ENCODE peak calls at places on chromosome 13, in ten cellular contexts. One of them, this sample, is unnamed.

GRCh38 chr13:45102136-45102802 is 18.0 kb upstream of the GTF2F2 start:
- DNase-seq in PC-3: no peak
- DNase-seq in ecto neural progenitor cell: no peak
- DNase-seq in stimulated activated CD4-positive, alpha-beta T cell treated with anti-CD3 and anti-CD28 coated beads, TNF-alpha, amount 100 ng/mL, for 24 hours: no peak
- DNase-seq in AG08396: no peak
- DNase-seq in WERI-Rb-1: no peak
- DNase-seq in AG04449: no peak
- DNase-seq in NCI-H2029 treated with DMSO at 0.1 percent for 48 hours: no peak
- DNase-seq in activated CD8-positive, alpha-beta T cell treated with anti-CD3 and anti-CD28 coated beads, Interleukin-2, amount 10 ng/mL, durations not matched to agents 7 days and 5 days: no peak
- DNase-seq in fibroblast of the aortic adventitia: no peak
- DNase-seq in this sample: peak; percentile 53

GRCh38 chr13:50518791-50519201 is 324.7 kb downstream of the DLEU7 start:
- DNase-seq in AG08396: peak; percentile 49
- DNase-seq in fibroblast of the aortic adventitia: no peak
- DNase-seq in NCI-H2029 treated with DMSO at 0.1 percent for 48 hours: no peak
- DNase-seq in AG04449: no peak
- DNase-seq in ecto neural progenitor cell: no peak
- DNase-seq in PC-3: no peak
- DNase-seq in WERI-Rb-1: no peak
- DNase-seq in activated CD8-positive, alpha-beta T cell treated with anti-CD3 and anti-CD28 coated beads, Interleukin-2, amount 10 ng/mL, durations not matched to agents 7 days and 5 days: no peak
- DNase-seq in stimulated activated CD4-positive, alpha-beta T cell treated with anti-CD3 and anti-CD28 coated beads, TNF-alpha, amount 100 ng/mL, for 24 hours: no peak
- DNase-seq in this sample: peak; percentile 36

GRCh38 chr13:109787135-109787954 is 962 bp upstream of the IRS2 start:
- DNase-seq in WERI-Rb-1: peak; percentile 69
- DNase-seq in NCI-H2029 treated with DMSO at 0.1 percent for 48 hours: peak; percentile 55
- DNase-seq in AG04449: no peak
- DNase-seq in stimulated activated CD4-positive, alpha-beta T cell treated with anti-CD3 and anti-CD28 coated beads, TNF-alpha, amount 100 ng/mL, for 24 hours: no peak
- DNase-seq in fibroblast of the aortic adventitia: no peak
- DNase-seq in AG08396: peak; percentile 67
- DNase-seq in ecto neural progenitor cell: peak; percentile 78
- DNase-seq in activated CD8-positive, alpha-beta T cell treated with anti-CD3 and anti-CD28 coated beads, Interleukin-2, amount 10 ng/mL, durations not matched to agents 7 days and 5 days: peak; percentile 36
- DNase-seq in PC-3: peak; percentile 22
- DNase-seq in this sample: no peak

GRCh38 chr13:57624565-57625435 is 6.7 kb upstream of the PCDH17 start:
- DNase-seq in AG04449: no peak
- DNase-seq in ecto neural progenitor cell: peak; percentile 55
- DNase-seq in AG08396: peak; percentile 34
- DNase-seq in WERI-Rb-1: no peak
- DNase-seq in PC-3: peak; percentile 64
- DNase-seq in stimulated activated CD4-positive, alpha-beta T cell treated with anti-CD3 and anti-CD28 coated beads, TNF-alpha, amount 100 ng/mL, for 24 hours: no peak
- DNase-seq in activated CD8-positive, alpha-beta T cell treated with anti-CD3 and anti-CD28 coated beads, Interleukin-2, amount 10 ng/mL, durations not matched to agents 7 days and 5 days: peak; percentile 26
- DNase-seq in NCI-H2029 treated with DMSO at 0.1 percent for 48 hours: peak; percentile 26
- DNase-seq in fibroblast of the aortic adventitia: peak; percentile 60
- DNase-seq in this sample: peak; percentile 82

GRCh38 chr13:93298741-93299140 is 72.1 kb downstream of the GPC6 start:
- DNase-seq in WERI-Rb-1: no peak
- DNase-seq in fibroblast of the aortic adventitia: no peak
- DNase-seq in PC-3: no peak
- DNase-seq in AG04449: no peak
- DNase-seq in ecto neural progenitor cell: no peak
- DNase-seq in activated CD8-positive, alpha-beta T cell treated with anti-CD3 and anti-CD28 coated beads, Interleukin-2, amount 10 ng/mL, durations not matched to agents 7 days and 5 days: no peak
- DNase-seq in NCI-H2029 treated with DMSO at 0.1 percent for 48 hours: no peak
- DNase-seq in stimulated activated CD4-positive, alpha-beta T cell treated with anti-CD3 and anti-CD28 coated beads, TNF-alpha, amount 100 ng/mL, for 24 hours: no peak
- DNase-seq in AG08396: no peak
- DNase-seq in this sample: no peak

GRCh38 chr13:53921473-53921872 is 892.9 kb downstream of the OLFM4 start:
- DNase-seq in AG04449: no peak
- DNase-seq in PC-3: no peak
- DNase-seq in NCI-H2029 treated with DMSO at 0.1 percent for 48 hours: no peak
- DNase-seq in WERI-Rb-1: no peak
- DNase-seq in fibroblast of the aortic adventitia: no peak
- DNase-seq in activated CD8-positive, alpha-beta T cell treated with anti-CD3 and anti-CD28 coated beads, Interleukin-2, amount 10 ng/mL, durations not matched to agents 7 days and 5 days: no peak
- DNase-seq in AG08396: no peak
- DNase-seq in ecto neural progenitor cell: no peak
- DNase-seq in stimulated activated CD4-positive, alpha-beta T cell treated with anti-CD3 and anti-CD28 coated beads, TNF-alpha, amount 100 ng/mL, for 24 hours: no peak
- DNase-seq in this sample: no peak

GRCh38 chr13:97141564-97142005 is 80.5 kb upstream of the MBNL2 start:
- DNase-seq in stimulated activated CD4-positive, alpha-beta T cell treated with anti-CD3 and anti-CD28 coated beads, TNF-alpha, amount 100 ng/mL, for 24 hours: no peak
- DNase-seq in AG08396: peak; percentile 83
- DNase-seq in fibroblast of the aortic adventitia: peak; percentile 73
- DNase-seq in WERI-Rb-1: peak; percentile 27
- DNase-seq in ecto neural progenitor cell: peak; percentile 53
- DNase-seq in activated CD8-positive, alpha-beta T cell treated with anti-CD3 and anti-CD28 coated beads, Interleukin-2, amount 10 ng/mL, durations not matched to agents 7 days and 5 days: no peak
- DNase-seq in PC-3: peak; percentile 92
- DNase-seq in NCI-H2029 treated with DMSO at 0.1 percent for 48 hours: peak; percentile 25
- DNase-seq in AG04449: peak; percentile 45
- DNase-seq in this sample: peak; percentile 52

GRCh38 chr13:33279898-33280549 is 5.5 kb downstream of the STARD13 start:
- DNase-seq in activated CD8-positive, alpha-beta T cell treated with anti-CD3 and anti-CD28 coated beads, Interleukin-2, amount 10 ng/mL, durations not matched to agents 7 days and 5 days: no peak
- DNase-seq in WERI-Rb-1: no peak
- DNase-seq in ecto neural progenitor cell: no peak
- DNase-seq in fibroblast of the aortic adventitia: peak; percentile 54
- DNase-seq in NCI-H2029 treated with DMSO at 0.1 percent for 48 hours: no peak
- DNase-seq in AG08396: no peak
- DNase-seq in PC-3: peak; percentile 95
- DNase-seq in stimulated activated CD4-positive, alpha-beta T cell treated with anti-CD3 and anti-CD28 coated beads, TNF-alpha, amount 100 ng/mL, for 24 hours: no peak
- DNase-seq in AG04449: no peak
- DNase-seq in this sample: no peak

GRCh38 chr13:22372261-22372660 is 701.4 kb downstream of the FGF9 start:
- DNase-seq in AG04449: no peak
- DNase-seq in activated CD8-positive, alpha-beta T cell treated with anti-CD3 and anti-CD28 coated beads, Interleukin-2, amount 10 ng/mL, durations not matched to agents 7 days and 5 days: no peak
- DNase-seq in stimulated activated CD4-positive, alpha-beta T cell treated with anti-CD3 and anti-CD28 coated beads, TNF-alpha, amount 100 ng/mL, for 24 hours: no peak
- DNase-seq in ecto neural progenitor cell: no peak
- DNase-seq in PC-3: no peak
- DNase-seq in AG08396: no peak
- DNase-seq in NCI-H2029 treated with DMSO at 0.1 percent for 48 hours: no peak
- DNase-seq in fibroblast of the aortic adventitia: no peak
- DNase-seq in WERI-Rb-1: no peak
- DNase-seq in this sample: no peak

GRCh38 chr13:114258589-114258988 is 22.8 kb upstream of the UPF3A start:
- DNase-seq in AG04449: no peak
- DNase-seq in PC-3: no peak
- DNase-seq in fibroblast of the aortic adventitia: no peak
- DNase-seq in stimulated activated CD4-positive, alpha-beta T cell treated with anti-CD3 and anti-CD28 coated beads, TNF-alpha, amount 100 ng/mL, for 24 hours: no peak
- DNase-seq in activated CD8-positive, alpha-beta T cell treated with anti-CD3 and anti-CD28 coated beads, Interleukin-2, amount 10 ng/mL, durations not matched to agents 7 days and 5 days: no peak
- DNase-seq in WERI-Rb-1: no peak
- DNase-seq in AG08396: no peak
- DNase-seq in NCI-H2029 treated with DMSO at 0.1 percent for 48 hours: no peak
- DNase-seq in ecto neural progenitor cell: no peak
- DNase-seq in this sample: no peak

GRCh38 chr13:26486550-26486949 is 70.9 kb upstream of the WASF3 start:
- DNase-seq in activated CD8-positive, alpha-beta T cell treated with anti-CD3 and anti-CD28 coated beads, Interleukin-2, amount 10 ng/mL, durations not matched to agents 7 days and 5 days: no peak
- DNase-seq in AG08396: no peak
- DNase-seq in PC-3: no peak
- DNase-seq in ecto neural progenitor cell: no peak
- DNase-seq in NCI-H2029 treated with DMSO at 0.1 percent for 48 hours: no peak
- DNase-seq in fibroblast of the aortic adventitia: no peak
- DNase-seq in AG04449: no peak
- DNase-seq in WERI-Rb-1: no peak
- DNase-seq in stimulated activated CD4-positive, alpha-beta T cell treated with anti-CD3 and anti-CD28 coated beads, TNF-alpha, amount 100 ng/mL, for 24 hours: no peak
- DNase-seq in this sample: no peak

GRCh38 chr13:36130542-36131214 is 504 bp downstream of the DCLK1 start:
- DNase-seq in AG08396: no peak
- DNase-seq in fibroblast of the aortic adventitia: peak; percentile 35
- DNase-seq in PC-3: no peak
- DNase-seq in activated CD8-positive, alpha-beta T cell treated with anti-CD3 and anti-CD28 coated beads, Interleukin-2, amount 10 ng/mL, durations not matched to agents 7 days and 5 days: no peak
- DNase-seq in stimulated activated CD4-positive, alpha-beta T cell treated with anti-CD3 and anti-CD28 coated beads, TNF-alpha, amount 100 ng/mL, for 24 hours: no peak
- DNase-seq in ecto neural progenitor cell: peak; percentile 70
- DNase-seq in AG04449: no peak
- DNase-seq in NCI-H2029 treated with DMSO at 0.1 percent for 48 hours: peak; percentile 12
- DNase-seq in WERI-Rb-1: peak; percentile 46
- DNase-seq in this sample: peak; percentile 50

GRCh38 chr13:113804017-113804702 is 45.1 kb downstream of the TMEM255B start:
- DNase-seq in stimulated activated CD4-positive, alpha-beta T cell treated with anti-CD3 and anti-CD28 coated beads, TNF-alpha, amount 100 ng/mL, for 24 hours: no peak
- DNase-seq in NCI-H2029 treated with DMSO at 0.1 percent for 48 hours: no peak
- DNase-seq in fibroblast of the aortic adventitia: no peak
- DNase-seq in ecto neural progenitor cell: no peak
- DNase-seq in activated CD8-positive, alpha-beta T cell treated with anti-CD3 and anti-CD28 coated beads, Interleukin-2, amount 10 ng/mL, durations not matched to agents 7 days and 5 days: no peak
- DNase-seq in AG08396: no peak
- DNase-seq in WERI-Rb-1: no peak
- DNase-seq in AG04449: no peak
- DNase-seq in PC-3: peak; percentile 4
- DNase-seq in this sample: no peak

GRCh38 chr13:33284016-33284415 is 1.5 kb downstream of the STARD13 start:
- DNase-seq in activated CD8-positive, alpha-beta T cell treated with anti-CD3 and anti-CD28 coated beads, Interleukin-2, amount 10 ng/mL, durations not matched to agents 7 days and 5 days: no peak
- DNase-seq in WERI-Rb-1: no peak
- DNase-seq in fibroblast of the aortic adventitia: peak; percentile 45
- DNase-seq in PC-3: no peak
- DNase-seq in ecto neural progenitor cell: no peak
- DNase-seq in stimulated activated CD4-positive, alpha-beta T cell treated with anti-CD3 and anti-CD28 coated beads, TNF-alpha, amount 100 ng/mL, for 24 hours: no peak
- DNase-seq in AG08396: no peak
- DNase-seq in NCI-H2029 treated with DMSO at 0.1 percent for 48 hours: no peak
- DNase-seq in AG04449: no peak
- DNase-seq in this sample: no peak

GRCh38 chr13:51047434-51048165 is 63.5 kb downstream of the C13orf42 start:
- DNase-seq in ecto neural progenitor cell: no peak
- DNase-seq in NCI-H2029 treated with DMSO at 0.1 percent for 48 hours: no peak
- DNase-seq in activated CD8-positive, alpha-beta T cell treated with anti-CD3 and anti-CD28 coated beads, Interleukin-2, amount 10 ng/mL, durations not matched to agents 7 days and 5 days: no peak
- DNase-seq in PC-3: no peak
- DNase-seq in WERI-Rb-1: no peak
- DNase-seq in stimulated activated CD4-positive, alpha-beta T cell treated with anti-CD3 and anti-CD28 coated beads, TNF-alpha, amount 100 ng/mL, for 24 hours: no peak
- DNase-seq in fibroblast of the aortic adventitia: no peak
- DNase-seq in AG04449: no peak
- DNase-seq in AG08396: no peak
- DNase-seq in this sample: no peak

This sample was measured in head of caudate nucleus.